ENCODE peak calls at places on chromosomes 4 and X, in six cellular contexts. One of them, this sample, is unnamed.

GRCh38 chr4:85833311-85833710 is 358.4 kb downstream of the ARHGAP24 start:
- DNase-seq in thoracic aorta: no peak
- DNase-seq in breast epithelium: no peak
- DNase-seq in fibroblast of the aortic adventitia: no peak
- DNase-seq in suprapubic skin: no peak
- DNase-seq in upper lobe of right lung: no peak
- DNase-seq in this sample: no peak

GRCh38 chr4:151994429-151994828 is 233.6 kb upstream of the GATB start:
- DNase-seq in thoracic aorta: no peak
- DNase-seq in breast epithelium: no peak
- DNase-seq in fibroblast of the aortic adventitia: no peak
- DNase-seq in suprapubic skin: no peak
- DNase-seq in upper lobe of right lung: no peak
- DNase-seq in this sample: no peak

GRCh38 chrX:32774966-32775365 is 436.4 kb downstream of the DMD start:
- DNase-seq in thoracic aorta: no peak
- DNase-seq in breast epithelium: no peak
- DNase-seq in fibroblast of the aortic adventitia: no peak
- DNase-seq in suprapubic skin: no peak
- DNase-seq in upper lobe of right lung: no peak
- DNase-seq in this sample: no peak

GRCh38 chr4:101367201-101367600 is 19.9 kb upstream of the PPP3CA start:
- DNase-seq in thoracic aorta: no peak
- DNase-seq in breast epithelium: no peak
- DNase-seq in fibroblast of the aortic adventitia: peak; percentile 91
- DNase-seq in suprapubic skin: no peak
- DNase-seq in upper lobe of right lung: no peak
- DNase-seq in this sample: no peak

GRCh38 chr4:101114936-101115372 is 232.4 kb downstream of the PPP3CA start:
- DNase-seq in thoracic aorta: no peak
- DNase-seq in breast epithelium: no peak
- DNase-seq in fibroblast of the aortic adventitia: peak; percentile 65
- DNase-seq in suprapubic skin: no peak
- DNase-seq in upper lobe of right lung: no peak
- DNase-seq in this sample: no peak

GRCh38 chr4:121736735-121737351 is 28.1 kb downstream of the SMIM43 start:
- DNase-seq in thoracic aorta: no peak
- DNase-seq in breast epithelium: no peak
- DNase-seq in fibroblast of the aortic adventitia: peak; percentile 82
- DNase-seq in suprapubic skin: no peak
- DNase-seq in upper lobe of right lung: no peak
- DNase-seq in this sample: no peak

GRCh38 chr4:180449395-180449956 is 1793.7 kb upstream of the TENM3 start:
- DNase-seq in thoracic aorta: no peak
- DNase-seq in breast epithelium: no peak
- DNase-seq in fibroblast of the aortic adventitia: no peak
- DNase-seq in suprapubic skin: no peak
- DNase-seq in upper lobe of right lung: no peak
- DNase-seq in this sample: no peak

GRCh38 chrX:69126642-69127041 is 38.6 kb downstream of the PJA1 start:
- DNase-seq in thoracic aorta: no peak
- DNase-seq in breast epithelium: no peak
- DNase-seq in fibroblast of the aortic adventitia: no peak
- DNase-seq in suprapubic skin: no peak
- DNase-seq in upper lobe of right lung: no peak
- DNase-seq in this sample: no peak

GRCh38 chr4:153022233-153022632 is 86.1 kb downstream of the FHDC1 start:
- DNase-seq in thoracic aorta: no peak
- DNase-seq in breast epithelium: peak; percentile 74
- DNase-seq in fibroblast of the aortic adventitia: no peak
- DNase-seq in suprapubic skin: no peak
- DNase-seq in upper lobe of right lung: peak; percentile 86
- DNase-seq in this sample: no peak

GRCh38 chrX:53714580-53715335 is 28.2 kb upstream of the HUWE1 start:
- DNase-seq in thoracic aorta: no peak
- DNase-seq in breast epithelium: peak; percentile 46
- DNase-seq in fibroblast of the aortic adventitia: peak; percentile 54
- DNase-seq in suprapubic skin: no peak
- DNase-seq in upper lobe of right lung: peak; percentile 68
- DNase-seq in this sample: peak; percentile 16
- TF ChIP-seq CTCF in thoracic aorta: no peak
- TF ChIP-seq CTCF in breast epithelium: no peak
- TF ChIP-seq CTCF in fibroblast of the aortic adventitia: peak; percentile 13
- TF ChIP-seq CTCF in suprapubic skin: no peak
- TF ChIP-seq CTCF in upper lobe of right lung: no peak
- TF ChIP-seq CTCF in this sample: no peak

GRCh38 chrX:153927686-153927935 is 1.5 kb upstream of the ARHGAP4 start:
- DNase-seq in thoracic aorta: no peak
- DNase-seq in breast epithelium: no peak
- DNase-seq in fibroblast of the aortic adventitia: no peak
- DNase-seq in suprapubic skin: no peak
- DNase-seq in upper lobe of right lung: no peak
- DNase-seq in this sample: no peak

GRCh38 chrX:153929576-153929975 is 3.5 kb upstream of the ARHGAP4 start:
- DNase-seq in thoracic aorta: no peak
- DNase-seq in breast epithelium: no peak
- DNase-seq in fibroblast of the aortic adventitia: no peak
- DNase-seq in suprapubic skin: no peak
- DNase-seq in upper lobe of right lung: no peak
- DNase-seq in this sample: no peak

GRCh38 chrX:153926863-153927685 is 1.0 kb upstream of the ARHGAP4 start:
- DNase-seq in thoracic aorta: no peak
- DNase-seq in breast epithelium: peak; percentile 37
- DNase-seq in fibroblast of the aortic adventitia: peak; percentile 16
- DNase-seq in suprapubic skin: no peak
- DNase-seq in upper lobe of right lung: peak; percentile 74
- DNase-seq in this sample: peak; percentile 64

GRCh38 chrX:153928846-153929245 is 2.8 kb upstream of the ARHGAP4 start:
- DNase-seq in thoracic aorta: no peak
- DNase-seq in breast epithelium: no peak
- DNase-seq in fibroblast of the aortic adventitia: no peak
- DNase-seq in suprapubic skin: no peak
- DNase-seq in upper lobe of right lung: no peak
- DNase-seq in this sample: no peak

DNA sequence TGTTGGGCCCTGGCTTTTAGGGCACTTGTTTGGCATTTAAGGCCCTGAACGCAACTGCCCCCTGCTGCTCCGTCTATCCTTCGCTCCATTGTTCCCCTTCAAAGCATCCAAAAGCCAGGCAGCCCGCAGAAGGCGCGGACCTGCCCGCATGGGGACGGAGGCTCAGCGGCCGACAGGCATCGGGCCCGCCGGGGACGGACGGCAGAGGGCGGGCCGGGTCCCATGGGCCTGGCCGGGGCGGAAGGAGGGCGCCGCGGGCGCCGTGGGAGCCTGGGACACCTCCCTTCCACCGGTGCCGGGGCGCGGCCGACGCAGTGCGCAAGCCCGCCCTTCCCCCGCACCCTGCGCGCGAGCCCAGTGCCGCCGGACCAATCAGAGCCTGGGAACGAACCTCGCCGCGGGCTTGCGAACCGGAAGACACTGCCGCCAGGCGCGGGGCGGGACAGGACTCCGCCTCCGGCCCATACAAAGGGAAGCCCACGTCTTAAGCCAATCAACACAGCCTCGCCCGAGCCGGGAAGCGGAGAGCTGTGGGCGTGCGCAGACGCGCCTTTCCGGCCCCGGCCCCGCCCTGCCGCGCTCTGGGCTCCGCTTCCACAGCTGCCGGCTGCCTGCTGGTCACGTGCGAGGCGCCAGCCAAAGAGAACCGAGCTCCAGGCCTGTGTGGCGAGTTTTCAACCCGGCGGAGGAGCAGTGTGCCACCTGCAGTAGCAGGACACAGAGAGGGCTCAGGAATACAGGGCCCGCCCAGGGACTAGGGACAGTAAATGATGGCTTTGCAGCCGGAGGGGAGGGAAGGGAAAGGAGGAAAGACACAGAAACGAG is 2.1 kb upstream of the ARHGAP4 start:
- DNase-seq in thoracic aorta: peak; percentile 76
- DNase-seq in breast epithelium: peak; percentile 97
- DNase-seq in fibroblast of the aortic adventitia: peak; percentile 97
- DNase-seq in suprapubic skin: peak; percentile 96
- DNase-seq in upper lobe of right lung: peak; percentile 97
- DNase-seq in this sample: peak; percentile 83
- TF ChIP-seq CTCF in thoracic aorta: no peak
- TF ChIP-seq CTCF in breast epithelium: no peak
- TF ChIP-seq CTCF in fibroblast of the aortic adventitia: peak; percentile 33
- TF ChIP-seq CTCF in suprapubic skin: no peak
- TF ChIP-seq CTCF in upper lobe of right lung: peak; percentile 21
- TF ChIP-seq CTCF in this sample: no peak

DNA sequence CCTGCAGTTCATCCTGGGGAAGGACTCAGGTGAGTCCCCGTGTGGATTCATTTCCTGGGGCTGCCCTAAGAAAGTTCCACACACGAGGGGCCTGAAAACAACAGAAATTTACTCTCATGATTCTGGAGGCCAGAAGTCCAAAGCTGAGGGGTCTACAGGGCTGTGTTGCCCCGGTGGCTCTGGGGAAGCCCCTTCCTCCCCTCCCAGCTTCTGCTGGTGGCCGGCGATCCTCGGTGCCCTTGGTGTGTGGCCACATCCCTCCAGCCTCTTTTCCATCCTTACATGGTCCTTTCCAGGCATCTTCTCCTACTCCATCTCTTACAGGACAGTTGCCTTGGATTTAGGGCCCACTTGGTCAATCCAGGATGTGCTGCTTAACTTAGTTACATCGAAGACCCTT is 15.1 kb downstream of the SH3BP2 start:
- DNase-seq in thoracic aorta: no peak
- DNase-seq in breast epithelium: no peak
- DNase-seq in fibroblast of the aortic adventitia: no peak
- DNase-seq in suprapubic skin: no peak
- DNase-seq in upper lobe of right lung: no peak
- DNase-seq in this sample: no peak
- TF ChIP-seq CTCF in thoracic aorta: no peak
- TF ChIP-seq CTCF in breast epithelium: no peak
- TF ChIP-seq CTCF in fibroblast of the aortic adventitia: no peak
- TF ChIP-seq CTCF in suprapubic skin: no peak
- TF ChIP-seq CTCF in upper lobe of right lung: no peak
- TF ChIP-seq CTCF in this sample: no peak

GRCh38 chr4:10121568-10122097 is 5.0 kb upstream of the WDR1 start:
- DNase-seq in thoracic aorta: no peak
- DNase-seq in breast epithelium: no peak
- DNase-seq in fibroblast of the aortic adventitia: no peak
- DNase-seq in suprapubic skin: no peak
- DNase-seq in upper lobe of right lung: no peak
- DNase-seq in this sample: no peak

GRCh38 chr4:10119263-10119662 is 2.7 kb upstream of the WDR1 start:
- DNase-seq in thoracic aorta: no peak
- DNase-seq in breast epithelium: no peak
- DNase-seq in fibroblast of the aortic adventitia: no peak
- DNase-seq in suprapubic skin: no peak
- DNase-seq in upper lobe of right lung: no peak
- DNase-seq in this sample: no peak

GRCh38 chr4:10119773-10120172 is 3.2 kb upstream of the WDR1 start:
- DNase-seq in thoracic aorta: no peak
- DNase-seq in breast epithelium: no peak
- DNase-seq in fibroblast of the aortic adventitia: no peak
- DNase-seq in suprapubic skin: no peak
- DNase-seq in upper lobe of right lung: no peak
- DNase-seq in this sample: no peak

GRCh38 chr4:10122236-10122932 is 5.8 kb upstream of the WDR1 start:
- DNase-seq in thoracic aorta: no peak
- DNase-seq in breast epithelium: no peak
- DNase-seq in fibroblast of the aortic adventitia: no peak
- DNase-seq in suprapubic skin: no peak
- DNase-seq in upper lobe of right lung: no peak
- DNase-seq in this sample: no peak

DNA sequence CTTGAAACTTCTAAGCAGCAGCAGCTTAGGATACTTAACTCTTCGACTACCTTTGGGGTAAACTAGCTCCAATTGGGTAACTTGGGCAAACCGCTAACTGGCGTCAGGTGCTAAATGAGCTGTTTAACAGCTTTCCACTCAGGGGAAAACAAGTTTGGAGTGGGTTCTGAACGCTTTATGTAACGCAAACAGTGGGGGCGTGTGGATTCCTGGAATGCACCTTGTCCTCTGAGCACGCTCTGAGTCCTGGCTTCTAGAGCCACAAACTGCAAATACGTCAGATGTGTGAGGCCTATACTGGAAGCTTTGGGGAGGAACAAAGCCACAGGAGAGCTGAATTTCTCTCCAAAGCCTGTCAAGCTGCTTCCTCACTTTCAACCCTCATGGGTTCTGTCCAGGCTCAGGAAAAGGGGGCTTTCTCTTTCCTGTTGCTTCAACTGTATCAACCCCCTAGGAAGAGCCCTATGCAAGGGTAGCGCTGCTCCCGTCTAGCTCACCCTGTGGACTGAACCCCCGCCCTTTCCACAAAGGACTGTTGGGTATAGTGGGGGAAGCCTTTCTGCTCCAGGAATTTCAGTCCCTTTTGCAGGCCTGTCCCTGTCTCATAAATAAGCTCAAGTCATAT is 4.5 kb upstream of the WDR1 start:
- DNase-seq in thoracic aorta: no peak
- DNase-seq in breast epithelium: no peak
- DNase-seq in fibroblast of the aortic adventitia: no peak
- DNase-seq in suprapubic skin: no peak
- DNase-seq in upper lobe of right lung: no peak
- DNase-seq in this sample: no peak
- TF ChIP-seq CTCF in thoracic aorta: no peak
- TF ChIP-seq CTCF in breast epithelium: no peak
- TF ChIP-seq CTCF in fibroblast of the aortic adventitia: no peak
- TF ChIP-seq CTCF in suprapubic skin: no peak
- TF ChIP-seq CTCF in upper lobe of right lung: no peak
- TF ChIP-seq CTCF in this sample: no peak

GRCh38 chrX:15943393-15943792 is 88.8 kb upstream of the AP1S2 start:
- DNase-seq in thoracic aorta: no peak
- DNase-seq in breast epithelium: no peak
- DNase-seq in fibroblast of the aortic adventitia: no peak
- DNase-seq in suprapubic skin: no peak
- DNase-seq in upper lobe of right lung: no peak
- DNase-seq in this sample: no peak
- TF ChIP-seq CTCF in thoracic aorta: no peak
- TF ChIP-seq CTCF in breast epithelium: no peak
- TF ChIP-seq CTCF in fibroblast of the aortic adventitia: no peak
- TF ChIP-seq CTCF in suprapubic skin: no peak
- TF ChIP-seq CTCF in upper lobe of right lung: no peak
- TF ChIP-seq CTCF in this sample: no peak

DNA sequence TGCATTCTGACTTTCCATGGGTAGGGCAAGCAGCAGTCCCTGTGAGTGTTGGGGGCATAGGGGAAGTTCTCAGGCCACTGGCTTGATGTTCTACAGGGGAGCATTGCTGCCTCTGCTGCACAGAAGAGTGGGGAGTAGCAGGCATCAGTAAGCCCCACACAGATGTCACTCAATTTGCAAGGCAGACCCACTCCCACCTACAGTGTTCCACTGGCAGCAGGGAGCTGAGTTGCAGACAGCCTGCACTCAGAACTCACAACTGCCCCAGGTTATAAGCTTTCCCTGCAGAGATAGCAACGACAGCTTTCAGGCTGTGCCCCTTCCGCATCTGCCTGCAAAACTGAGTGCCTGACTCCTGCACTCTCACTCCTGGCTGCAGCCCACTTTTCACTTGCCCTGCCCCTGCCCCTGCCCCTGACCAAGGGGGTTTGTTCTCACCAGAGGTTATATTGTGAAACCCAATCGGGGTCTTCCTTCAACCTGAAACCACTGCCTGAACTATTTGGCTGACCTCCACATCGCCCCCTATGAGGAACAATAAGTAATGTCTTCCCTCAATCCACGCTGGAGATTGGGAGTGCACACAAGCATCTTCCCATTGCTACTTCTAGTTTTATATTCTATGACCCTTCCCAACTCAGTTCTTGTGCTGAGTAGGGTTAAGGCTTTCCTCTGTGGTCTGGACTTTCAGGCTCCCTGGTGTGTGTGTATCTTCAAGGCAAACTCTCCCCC is 227.4 kb upstream of the CXorf51B start:
- DNase-seq in thoracic aorta: no peak
- DNase-seq in breast epithelium: no peak
- DNase-seq in fibroblast of the aortic adventitia: no peak
- DNase-seq in suprapubic skin: no peak
- DNase-seq in upper lobe of right lung: no peak
- DNase-seq in this sample: no peak
- TF ChIP-seq CTCF in thoracic aorta: no peak
- TF ChIP-seq CTCF in breast epithelium: no peak
- TF ChIP-seq CTCF in fibroblast of the aortic adventitia: no peak
- TF ChIP-seq CTCF in suprapubic skin: no peak
- TF ChIP-seq CTCF in upper lobe of right lung: no peak
- TF ChIP-seq CTCF in this sample: no peak

This sample was measured in activated B cell treated with CpG ODN at 0.5 μM for 24 hours.